ENCODE peak calls at places on chromosomes 13 and 19, in nine cellular contexts. Q, D, Y, J, K, M, N, G and V are unnamed samples.
A peak's percentile ranks its signal among the peaks of the same experiment; 100 is the strongest.

GRCh38 chr19:19319725-19320361 is 466 bp downstream of the SUGP1 start:
- DNase-seq in M (no peak), G (no peak), Y (no peak), Q (no peak), J (no peak), D (no peak), K (no peak), N (no peak), V (no peak)

GRCh38 chr19:5563941-5564612 is 3.7 kb downstream of the TINCR start:
- DNase-seq in Y (no peak), G (no peak), J (no peak), N (no peak), M (no peak), D (peak; percentile 11), K (no peak), Q (no peak), V (no peak)

GRCh38 chr19:35497406-35497805 is 7.1 kb upstream of the KRTDAP start:
- DNase-seq in Y (no peak), D (no peak), J (no peak), N (no peak), G (no peak), M (no peak), K (no peak), Q (no peak), V (no peak)

GRCh38 chr13:113814435-113814821 is 49.4 kb downstream of the GAS6 start:
- DNase-seq in G (peak; percentile 48), Y (no peak), K (no peak), N (no peak), Q (no peak), D (peak; percentile 55), J (no peak), M (no peak), V (no peak)

GRCh38 chr13:102771298-102772041 is 2.1 kb downstream of the TEX30 start:
- DNase-seq in Y (no peak), Q (no peak), K (no peak), G (no peak), M (no peak), D (no peak), N (no peak), J (no peak), V (no peak)

GRCh38 chr19:7645159-7645558 is 8.2 kb downstream of the STXBP2 start:
- DNase-seq in D (no peak), N (peak; percentile 77), M (no peak), J (no peak), Q (no peak), K (no peak), G (no peak), Y (no peak), V (no peak)

GRCh38 chr13:44758595-44759221 is 182.6 kb upstream of the TSC22D1 start:
- DNase-seq in G (peak; percentile 97), Y (no peak), Q (no peak), N (no peak), K (peak; percentile 27), J (no peak), D (peak; percentile 87), M (no peak), V (no peak)

GRCh38 chr13:55553736-55554135 is 1587.0 kb upstream of the PRR20A start:
- DNase-seq in Y (no peak), J (no peak), N (no peak), M (no peak), K (no peak), D (no peak), Q (no peak), G (no peak), V (no peak)

GRCh38 chr19:28388988-28389387 is 824.0 kb downstream of the UQCRFS1 start:
- DNase-seq in J (no peak), K (no peak), D (no peak), G (no peak), N (no peak), Y (no peak), M (no peak), Q (no peak), V (no peak)

GRCh38 chr13:46598820-46599180 is 45.8 kb downstream of the LRCH1 start:
- DNase-seq in D (no peak), G (no peak), Q (no peak), K (no peak), Y (no peak), N (no peak), M (no peak), J (no peak), V (no peak)

GRCh38 chr19:16143399-16144215 is at the start of gene HSH2D:
- DNase-seq in M (peak; percentile 35), D (no peak), N (peak; percentile 83), G (no peak), J (no peak), K (peak; percentile 77), Q (peak; percentile 45), Y (no peak), V (no peak)

GRCh38 chr13:110363009-110363408 is 55.9 kb downstream of the COL4A2 start:
- DNase-seq in M (no peak), D (no peak), K (no peak), Q (no peak), J (peak; percentile 29), Y (no peak), G (no peak), N (no peak), V (peak; percentile 24)

GRCh38 chr19:18089726-18090125 is 3.0 kb upstream of the IL12RB1 start:
- DNase-seq in G (no peak), Q (no peak), J (no peak), K (no peak), M (no peak), D (no peak), Y (no peak), N (no peak), V (no peak)

GRCh38 chr19:38522915-38523314 is 89.4 kb downstream of the RYR1 start:
- DNase-seq in J (no peak), Y (no peak), M (no peak), K (no peak), Q (no peak), N (no peak), D (no peak), G (no peak), V (no peak)

GRCh38 chr19:45804140-45804958 is 10.8 kb downstream of the RSPH6A start:
- DNase-seq in D (no peak), Y (no peak), N (no peak), K (no peak), Q (no peak), G (no peak), J (no peak), M (no peak), V (no peak)

GRCh38 chr19:44984005-44984404 is 17.3 kb upstream of the RELB start:
- DNase-seq in K (no peak), Y (no peak), M (no peak), G (no peak), Q (no peak), J (no peak), D (no peak), N (no peak), V (no peak)